ENCODE peak calls at places on chromosomes 16 and 17, in seven cellular contexts. One of them, this sample, is unnamed.

GRCh38 chr17:66789961-66790421 is 44.9 kb upstream of the CACNG5 start:
- DNase-seq in cardiac muscle cell: no peak
- DNase-seq in lower leg skin: no peak
- DNase-seq in neural progenitor cell: no peak
- DNase-seq in HFF-Myc: no peak
- DNase-seq in RWPE1: no peak
- DNase-seq in fibroblast of the aortic adventitia: no peak
- DNase-seq in this sample: no peak

GRCh38 chr17:39270923-39271322 is 45.2 kb upstream of the STAC2 start:
- DNase-seq in HFF-Myc: peak
- DNase-seq in neural progenitor cell: no peak
- DNase-seq in RWPE1: peak
- DNase-seq in lower leg skin: no peak
- DNase-seq in fibroblast of the aortic adventitia: peak
- DNase-seq in cardiac muscle cell: no peak
- DNase-seq in this sample: peak

GRCh38 chr17:50917418-50917743 is 51.2 kb upstream of the TOB1 start:
- DNase-seq in cardiac muscle cell: no peak
- DNase-seq in neural progenitor cell: peak
- DNase-seq in fibroblast of the aortic adventitia: no peak
- DNase-seq in lower leg skin: no peak
- DNase-seq in HFF-Myc: no peak
- DNase-seq in RWPE1: no peak
- DNase-seq in this sample: no peak

GRCh38 chr17:79850571-79851460 is 11.6 kb upstream of the CBX4 start:
- DNase-seq in HFF-Myc: no peak
- DNase-seq in RWPE1: peak
- DNase-seq in fibroblast of the aortic adventitia: peak
- DNase-seq in cardiac muscle cell: no peak
- DNase-seq in lower leg skin: no peak
- DNase-seq in neural progenitor cell: no peak
- DNase-seq in this sample: no peak

GRCh38 chr17:62627904-62628603 is 584 bp downstream of the MRC2 start:
- DNase-seq in RWPE1: peak
- DNase-seq in cardiac muscle cell: peak
- DNase-seq in lower leg skin: no peak
- DNase-seq in HFF-Myc: peak
- DNase-seq in fibroblast of the aortic adventitia: peak
- DNase-seq in neural progenitor cell: peak
- DNase-seq in this sample: peak

GRCh38 chr17:6796017-6796886 is 20.2 kb downstream of the FBXO39 start:
- DNase-seq in HFF-Myc: no peak
- DNase-seq in fibroblast of the aortic adventitia: no peak
- DNase-seq in lower leg skin: no peak
- DNase-seq in RWPE1: no peak
- DNase-seq in neural progenitor cell: no peak
- DNase-seq in cardiac muscle cell: no peak
- DNase-seq in this sample: no peak

GRCh38 chr16:84803146-84803545 is 16.6 kb upstream of the CRISPLD2 start:
- DNase-seq in RWPE1: no peak
- DNase-seq in neural progenitor cell: no peak
- DNase-seq in lower leg skin: no peak
- DNase-seq in fibroblast of the aortic adventitia: no peak
- DNase-seq in HFF-Myc: no peak
- DNase-seq in cardiac muscle cell: no peak
- DNase-seq in this sample: no peak

GRCh38 chr16:53744449-53744848 is 40.5 kb downstream of the FTO start:
- DNase-seq in fibroblast of the aortic adventitia: no peak
- DNase-seq in neural progenitor cell: no peak
- DNase-seq in HFF-Myc: no peak
- DNase-seq in lower leg skin: no peak
- DNase-seq in cardiac muscle cell: no peak
- DNase-seq in RWPE1: no peak
- DNase-seq in this sample: no peak

GRCh38 chr17:2057130-2057713 is 2.3 kb downstream of the HIC1 start:
- DNase-seq in cardiac muscle cell: peak
- DNase-seq in HFF-Myc: no peak
- DNase-seq in lower leg skin: no peak
- DNase-seq in neural progenitor cell: peak
- DNase-seq in RWPE1: no peak
- DNase-seq in fibroblast of the aortic adventitia: no peak
- DNase-seq in this sample: no peak

GRCh38 chr17:2054262-2054739 is 602 bp upstream of the HIC1 start:
- DNase-seq in fibroblast of the aortic adventitia: peak
- DNase-seq in HFF-Myc: no peak
- DNase-seq in lower leg skin: no peak
- DNase-seq in RWPE1: no peak
- DNase-seq in cardiac muscle cell: peak
- DNase-seq in neural progenitor cell: no peak
- DNase-seq in this sample: no peak

GRCh38 chr17:2056221-2057129 is 1.6 kb downstream of the HIC1 start:
- DNase-seq in HFF-Myc: no peak
- DNase-seq in lower leg skin: no peak
- DNase-seq in neural progenitor cell: peak
- DNase-seq in fibroblast of the aortic adventitia: peak
- DNase-seq in RWPE1: no peak
- DNase-seq in cardiac muscle cell: peak
- DNase-seq in this sample: no peak

GRCh38 chr17:2054740-2055493 is at the start of gene HIC1:
- DNase-seq in neural progenitor cell: peak
- DNase-seq in lower leg skin: no peak
- DNase-seq in cardiac muscle cell: peak
- DNase-seq in fibroblast of the aortic adventitia: peak
- DNase-seq in HFF-Myc: no peak
- DNase-seq in RWPE1: peak
- DNase-seq in this sample: peak

GRCh38 chr17:2055494-2056220 is 754 bp downstream of the HIC1 start:
- DNase-seq in cardiac muscle cell: no peak
- DNase-seq in lower leg skin: no peak
- DNase-seq in fibroblast of the aortic adventitia: no peak
- DNase-seq in RWPE1: no peak
- DNase-seq in HFF-Myc: no peak
- DNase-seq in neural progenitor cell: no peak
- DNase-seq in this sample: no peak
- TF ChIP-seq CTCF in cardiac muscle cell: no peak
- TF ChIP-seq CTCF in lower leg skin: no peak
- TF ChIP-seq CTCF in fibroblast of the aortic adventitia: no peak
- TF ChIP-seq CTCF in RWPE1: no peak
- TF ChIP-seq CTCF in HFF-Myc: no peak
- TF ChIP-seq CTCF in neural progenitor cell: no peak
- TF ChIP-seq CTCF in this sample: no peak

DNA sequence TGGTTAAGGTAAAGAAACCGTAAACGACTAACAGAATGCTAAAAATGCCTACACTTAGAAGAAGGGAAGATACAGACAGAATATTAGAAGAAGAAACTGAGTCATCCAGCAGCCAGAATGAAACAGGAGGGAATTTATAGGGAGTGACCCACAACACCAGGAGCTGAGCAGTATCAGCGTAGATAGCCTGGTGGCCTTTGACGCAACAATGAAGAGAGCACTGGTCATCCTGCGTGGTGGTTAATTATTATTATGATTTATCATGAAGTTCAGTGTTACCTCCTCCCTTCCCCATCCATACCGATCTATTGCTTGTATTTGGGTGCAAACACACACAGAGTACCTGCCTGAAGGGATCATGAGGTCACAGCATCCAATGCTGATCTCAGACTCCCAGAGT is 38.5 kb downstream of the ERCC4 start:
- DNase-seq in fibroblast of the aortic adventitia: no peak
- DNase-seq in lower leg skin: no peak
- DNase-seq in HFF-Myc: no peak
- DNase-seq in neural progenitor cell: no peak
- DNase-seq in RWPE1: no peak
- DNase-seq in cardiac muscle cell: no peak
- DNase-seq in this sample: no peak
- TF ChIP-seq CTCF in fibroblast of the aortic adventitia: no peak
- TF ChIP-seq CTCF in lower leg skin: no peak
- TF ChIP-seq CTCF in HFF-Myc: no peak
- TF ChIP-seq CTCF in neural progenitor cell: no peak
- TF ChIP-seq CTCF in RWPE1: no peak
- TF ChIP-seq CTCF in cardiac muscle cell: no peak
- TF ChIP-seq CTCF in this sample: no peak

DNA sequence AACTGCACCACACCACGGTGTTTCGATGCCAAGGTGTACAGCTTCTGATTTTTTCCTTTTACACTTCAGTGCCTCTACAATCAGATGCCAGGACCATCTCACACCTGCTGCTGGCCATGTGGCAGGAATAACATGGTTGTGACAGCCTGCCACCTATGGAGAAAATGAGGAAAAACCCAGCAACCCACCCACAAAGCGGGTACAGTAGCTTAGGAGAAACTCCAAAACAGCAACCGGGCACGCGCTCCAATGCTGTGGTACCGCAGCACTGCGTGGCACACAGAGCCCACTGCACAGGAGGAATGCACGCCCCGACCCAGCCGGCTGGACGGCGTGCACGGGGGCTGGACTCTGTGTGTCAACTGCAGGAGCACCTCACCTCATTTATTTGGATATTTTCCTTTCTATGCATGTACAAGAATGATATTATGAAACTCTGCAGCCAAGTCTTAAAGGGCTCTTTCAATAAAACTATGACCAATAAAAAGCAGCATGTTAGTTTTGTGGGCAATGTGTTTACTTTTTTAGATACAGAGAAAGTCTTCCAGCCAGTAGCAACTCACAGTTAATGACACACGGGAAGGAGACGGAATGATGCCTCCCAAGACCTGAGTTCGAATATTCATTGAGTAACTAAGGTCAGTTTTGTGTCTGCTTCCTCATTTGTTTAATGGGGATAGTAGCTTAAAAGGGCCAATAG is 45.9 kb downstream of the MAP1LC3B start:
- DNase-seq in fibroblast of the aortic adventitia: no peak
- DNase-seq in lower leg skin: no peak
- DNase-seq in neural progenitor cell: no peak
- DNase-seq in HFF-Myc: no peak
- DNase-seq in cardiac muscle cell: no peak
- DNase-seq in RWPE1: no peak
- DNase-seq in this sample: no peak
- TF ChIP-seq CTCF in fibroblast of the aortic adventitia: no peak
- TF ChIP-seq CTCF in lower leg skin: no peak
- TF ChIP-seq CTCF in neural progenitor cell: no peak
- TF ChIP-seq CTCF in HFF-Myc: no peak
- TF ChIP-seq CTCF in cardiac muscle cell: no peak
- TF ChIP-seq CTCF in RWPE1: no peak
- TF ChIP-seq CTCF in this sample: no peak

GRCh38 chr17:16945513-16946201 is 26.3 kb downstream of the TNFRSF13B start:
- DNase-seq in RWPE1: no peak
- DNase-seq in cardiac muscle cell: peak
- DNase-seq in lower leg skin: no peak
- DNase-seq in neural progenitor cell: peak
- DNase-seq in fibroblast of the aortic adventitia: no peak
- DNase-seq in HFF-Myc: no peak
- DNase-seq in this sample: no peak
- TF ChIP-seq CTCF in RWPE1: no peak
- TF ChIP-seq CTCF in cardiac muscle cell: no peak
- TF ChIP-seq CTCF in lower leg skin: no peak
- TF ChIP-seq CTCF in neural progenitor cell: peak
- TF ChIP-seq CTCF in fibroblast of the aortic adventitia: no peak
- TF ChIP-seq CTCF in HFF-Myc: no peak
- TF ChIP-seq CTCF in this sample: no peak